ENCODE peak calls at places on chromosomes 7 and 10, in four cellular contexts. One of them, this sample, is unnamed.
A peak's percentile ranks its signal among the peaks of the same experiment; 100 is the strongest.

GRCh38 chr7:66697451-66698438 is 42.8 kb upstream of the RABGEF1 start:
- DNase-seq in K562: peak; percentile 19
- DNase-seq in HepG2: peak; percentile 33
- DNase-seq in HCT116: no peak
- DNase-seq in this sample: no peak

GRCh38 chr10:2915412-2915811 is 151.9 kb upstream of the PFKP start:
- DNase-seq in K562: no peak
- DNase-seq in HepG2: no peak
- DNase-seq in HCT116: no peak
- DNase-seq in this sample: no peak

GRCh38 chr7:18354686-18355085 is 140.9 kb upstream of the HDAC9 start:
- DNase-seq in HCT116: no peak
- DNase-seq in HepG2: no peak
- DNase-seq in K562: no peak
- DNase-seq in this sample: no peak

GRCh38 chr10:120979435-120980315 is 128.5 kb downstream of the WDR11 start:
- DNase-seq in K562: no peak
- DNase-seq in HCT116: peak; percentile 62
- DNase-seq in HepG2: peak; percentile 16
- DNase-seq in this sample: peak; percentile 74

GRCh38 chr7:36219429-36219828 is 66.4 kb downstream of the EEPD1 start:
- DNase-seq in K562: no peak
- DNase-seq in HCT116: no peak
- DNase-seq in HepG2: no peak
- DNase-seq in this sample: no peak

GRCh38 chr10:14653271-14654161 is 121.2 kb downstream of the FAM107B start:
- DNase-seq in HepG2: no peak
- DNase-seq in K562: no peak
- DNase-seq in HCT116: no peak
- DNase-seq in this sample: no peak

GRCh38 chr7:38178695-38179344 is 775 bp downstream of the STARD3NL start:
- DNase-seq in K562: no peak
- DNase-seq in HepG2: no peak
- DNase-seq in HCT116: no peak
- DNase-seq in this sample: no peak

GRCh38 chr10:74635655-74636054 is 190.7 kb upstream of the KAT6B start:
- DNase-seq in K562: no peak
- DNase-seq in HCT116: no peak
- DNase-seq in HepG2: no peak
- DNase-seq in this sample: no peak

GRCh38 chr10:69045441-69046300 is 42.2 kb upstream of the SRGN start:
- DNase-seq in HCT116: no peak
- DNase-seq in HepG2: no peak
- DNase-seq in K562: no peak
- DNase-seq in this sample: no peak

GRCh38 chr10:33416209-33416608 is 81.7 kb upstream of the NRP1 start:
- DNase-seq in K562: no peak
- DNase-seq in HepG2: no peak
- DNase-seq in HCT116: no peak
- DNase-seq in this sample: no peak

GRCh38 chr7:94414481-94414880 is 19.8 kb downstream of the COL1A2 start:
- DNase-seq in HepG2: no peak
- DNase-seq in HCT116: no peak
- DNase-seq in K562: no peak
- DNase-seq in this sample: no peak

GRCh38 chr7:9981950-9982349 is 991.7 kb upstream of the PHF14 start:
- DNase-seq in HCT116: no peak
- DNase-seq in HepG2: no peak
- DNase-seq in K562: no peak
- DNase-seq in this sample: no peak

GRCh38 chr7:78565784-78566183 is 767.2 kb downstream of the PHTF2 start:
- DNase-seq in K562: no peak
- DNase-seq in HCT116: no peak
- DNase-seq in HepG2: no peak
- DNase-seq in this sample: no peak

GRCh38 chr7:77657427-77658331 is 38.6 kb upstream of the RSBN1L start:
- DNase-seq in K562: peak; percentile 48
- DNase-seq in HCT116: peak; percentile 35
- DNase-seq in HepG2: peak; percentile 53
- DNase-seq in this sample: no peak

GRCh38 chr7:104963378-104963990 is 50.5 kb upstream of the KMT2E start:
- DNase-seq in K562: no peak
- DNase-seq in HepG2: no peak
- DNase-seq in HCT116: no peak
- DNase-seq in this sample: no peak

GRCh38 chr10:3898821-3899220 is 113.8 kb upstream of the KLF6 start:
- DNase-seq in HepG2: peak; percentile 31
- DNase-seq in HCT116: peak; percentile 34
- DNase-seq in K562: no peak
- DNase-seq in this sample: no peak

GRCh38 chr10:26555719-26556368 is 117.7 kb downstream of the APBB1IP start:
- DNase-seq in HCT116: no peak
- DNase-seq in HepG2: peak; percentile 24
- DNase-seq in K562: no peak
- DNase-seq in this sample: no peak

GRCh38 chr7:127873151-127873550 is 158.1 kb downstream of the LRRC4 start:
- DNase-seq in HCT116: no peak
- DNase-seq in K562: no peak
- DNase-seq in HepG2: no peak
- DNase-seq in this sample: no peak

GRCh38 chr7:93992423-93993110 is 11.6 kb downstream of the BET1 start:
- DNase-seq in HCT116: no peak
- DNase-seq in K562: no peak
- DNase-seq in HepG2: no peak
- DNase-seq in this sample: no peak

GRCh38 chr10:8331387-8331786 is 276.9 kb downstream of the GATA3 start:
- DNase-seq in HCT116: no peak
- DNase-seq in K562: no peak
- DNase-seq in HepG2: no peak
- DNase-seq in this sample: no peak

GRCh38 chr10:87931836-87932230 is 68.4 kb downstream of the PTEN start:
- DNase-seq in K562: no peak
- DNase-seq in HCT116: peak; percentile 24
- DNase-seq in HepG2: no peak
- DNase-seq in this sample: no peak

GRCh38 chr7:41000042-41000441 is 702.8 kb downstream of the INHBA start:
- DNase-seq in HCT116: no peak
- DNase-seq in HepG2: no peak
- DNase-seq in K562: no peak
- DNase-seq in this sample: no peak

GRCh38 chr10:122348512-122348911 is 26.0 kb upstream of the PLEKHA1 start:
- DNase-seq in HepG2: no peak
- DNase-seq in HCT116: no peak
- DNase-seq in K562: no peak
- DNase-seq in this sample: no peak

GRCh38 chr7:7843972-7844371 is 124.6 kb upstream of the GLCCI1 start:
- DNase-seq in K562: no peak
- DNase-seq in HCT116: no peak
- DNase-seq in HepG2: no peak
- DNase-seq in this sample: no peak

GRCh38 chr10:13971586-13972475 is 358.9 kb downstream of the FRMD4A start:
- DNase-seq in HepG2: no peak
- DNase-seq in HCT116: no peak
- DNase-seq in K562: no peak
- DNase-seq in this sample: no peak

GRCh38 chr7:92569137-92569536 is 21.1 kb downstream of the FAM133B start:
- DNase-seq in K562: no peak
- DNase-seq in HCT116: no peak
- DNase-seq in HepG2: no peak
- DNase-seq in this sample: no peak

GRCh38 chr10:31418481-31418880 is 99.5 kb downstream of the ZEB1 start:
- DNase-seq in HCT116: no peak
- DNase-seq in HepG2: no peak
- DNase-seq in K562: no peak
- DNase-seq in this sample: no peak

GRCh38 chr10:77774940-77775391 is 137.4 kb upstream of the KCNMA1 start:
- DNase-seq in K562: no peak
- DNase-seq in HepG2: peak; percentile 22
- DNase-seq in HCT116: no peak
- DNase-seq in this sample: peak; percentile 37

GRCh38 chr10:3427846-3428442 is 255.4 kb upstream of the PITRM1 start:
- DNase-seq in HepG2: no peak
- DNase-seq in K562: no peak
- DNase-seq in HCT116: no peak
- DNase-seq in this sample: no peak

GRCh38 chr10:21372651-21373410 is 152.7 kb downstream of the SKIDA1 start:
- DNase-seq in HCT116: peak; percentile 59
- DNase-seq in K562: peak; percentile 23
- DNase-seq in HepG2: no peak
- DNase-seq in this sample: no peak

GRCh38 chr10:89413398-89413912 is 913 bp upstream of the IFIT5 start:
- DNase-seq in HCT116: no peak
- DNase-seq in K562: no peak
- DNase-seq in HepG2: no peak
- DNase-seq in this sample: no peak

GRCh38 chr10:89645742-89646172 is 715 bp upstream of the PANK1 start:
- DNase-seq in K562: no peak
- DNase-seq in HCT116: no peak
- DNase-seq in HepG2: peak; percentile 89
- DNase-seq in this sample: no peak

GRCh38 chr10:119268871-119269506 is 61.6 kb downstream of the GRK5 start:
- DNase-seq in HCT116: no peak
- DNase-seq in K562: no peak
- DNase-seq in HepG2: no peak
- DNase-seq in this sample: no peak
- TF ChIP-seq FOSL1 in HCT116: no peak
- TF ChIP-seq FOSL1 in K562: no peak
- TF ChIP-seq FOSL1 in HepG2: no peak
- TF ChIP-seq FOSL1 in this sample: no peak

GRCh38 chr10:127894146-127894545 is 1.4 kb upstream of the CLRN3 start:
- DNase-seq in HepG2: no peak
- DNase-seq in HCT116: no peak
- DNase-seq in K562: no peak
- DNase-seq in this sample: no peak

GRCh38 chr10:127889605-127890195 is 3.0 kb downstream of the CLRN3 start:
- DNase-seq in K562: no peak
- DNase-seq in HepG2: no peak
- DNase-seq in HCT116: no peak
- DNase-seq in this sample: peak; percentile 29

GRCh38 chr10:127896590-127896989 is 3.8 kb upstream of the CLRN3 start:
- DNase-seq in K562: no peak
- DNase-seq in HepG2: no peak
- DNase-seq in HCT116: no peak
- DNase-seq in this sample: no peak

GRCh38 chr10:127890935-127891334 is 1.8 kb downstream of the CLRN3 start:
- DNase-seq in HepG2: no peak
- DNase-seq in HCT116: no peak
- DNase-seq in K562: no peak
- DNase-seq in this sample: no peak

GRCh38 chr10:127892743-127893142 is at the start of gene CLRN3:
- DNase-seq in HCT116: no peak
- DNase-seq in HepG2: no peak
- DNase-seq in K562: no peak
- DNase-seq in this sample: no peak
- TF ChIP-seq FOSL1 in HCT116: no peak
- TF ChIP-seq FOSL1 in HepG2: no peak
- TF ChIP-seq FOSL1 in K562: no peak
- TF ChIP-seq FOSL1 in this sample: no peak

GRCh38 chr7:73742753-73743641 is 4.4 kb upstream of the ABHD11 start:
- DNase-seq in HepG2: peak; percentile 85
- DNase-seq in K562: no peak
- DNase-seq in HCT116: peak; percentile 96
- DNase-seq in this sample: peak; percentile 98
- TF ChIP-seq FOSL1 in HepG2: no peak
- TF ChIP-seq FOSL1 in K562: no peak
- TF ChIP-seq FOSL1 in HCT116: no peak
- TF ChIP-seq FOSL1 in this sample: no peak

GRCh38 chr10:43192824-43193223 is 54.6 kb downstream of the CSGALNACT2 start:
- DNase-seq in HCT116: no peak
- DNase-seq in K562: no peak
- DNase-seq in HepG2: no peak
- DNase-seq in this sample: no peak

GRCh38 chr10:43195557-43195956 is 57.3 kb downstream of the CSGALNACT2 start:
- DNase-seq in HCT116: no peak
- DNase-seq in HepG2: no peak
- DNase-seq in K562: peak; percentile 2
- DNase-seq in this sample: no peak

GRCh38 chr10:43194861-43195260 is 56.6 kb downstream of the CSGALNACT2 start:
- DNase-seq in HepG2: no peak
- DNase-seq in K562: peak; percentile 5
- DNase-seq in HCT116: no peak
- DNase-seq in this sample: no peak

GRCh38 chr10:43193496-43194080 is 55.3 kb downstream of the CSGALNACT2 start:
- DNase-seq in K562: peak; percentile 12
- DNase-seq in HepG2: no peak
- DNase-seq in HCT116: no peak
- DNase-seq in this sample: no peak

GRCh38 chr10:43194266-43194665 is 56.0 kb downstream of the CSGALNACT2 start:
- DNase-seq in K562: peak; percentile 8
- DNase-seq in HepG2: no peak
- DNase-seq in HCT116: no peak
- DNase-seq in this sample: no peak
- TF ChIP-seq FOSL1 in K562: no peak
- TF ChIP-seq FOSL1 in HepG2: no peak
- TF ChIP-seq FOSL1 in HCT116: no peak
- TF ChIP-seq FOSL1 in this sample: no peak

DNA sequence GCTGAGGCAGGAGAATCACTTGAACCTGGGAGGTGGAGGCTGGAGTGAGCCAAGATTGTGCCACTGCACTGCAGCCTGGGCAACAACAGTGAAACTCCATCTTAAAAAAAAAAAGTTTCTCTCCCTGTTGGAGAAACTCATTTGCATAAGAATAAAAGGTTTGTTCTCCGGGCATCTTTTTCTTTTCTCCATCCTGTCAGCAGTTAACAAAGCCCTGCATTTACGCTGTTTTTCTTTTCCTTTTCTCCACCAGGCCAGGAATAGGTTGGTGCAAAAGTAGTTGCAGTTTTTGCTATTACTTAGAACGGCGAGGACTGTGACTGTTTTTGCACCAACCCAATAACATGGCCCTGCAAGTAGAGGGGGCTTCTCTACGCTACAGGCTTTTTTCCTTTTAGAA is 9.5 kb upstream of the URGCP start:
- DNase-seq in HepG2: no peak
- DNase-seq in HCT116: no peak
- DNase-seq in K562: no peak
- DNase-seq in this sample: no peak
- TF ChIP-seq FOSL1 in HepG2: no peak
- TF ChIP-seq FOSL1 in HCT116: no peak
- TF ChIP-seq FOSL1 in K562: no peak
- TF ChIP-seq FOSL1 in this sample: no peak

GRCh38 chr10:97278491-97278989 is 13.9 kb downstream of the ARHGAP19 start:
- DNase-seq in K562: peak; percentile 43
- DNase-seq in HCT116: peak; percentile 33
- DNase-seq in HepG2: peak; percentile 67
- DNase-seq in this sample: no peak
- TF ChIP-seq FOSL1 in K562: no peak
- TF ChIP-seq FOSL1 in HCT116: no peak
- TF ChIP-seq FOSL1 in HepG2: no peak
- TF ChIP-seq FOSL1 in this sample: no peak